ENCODE peak calls at places on chromosomes 6 and 20, in six cellular contexts. One of them, this sample, is unnamed.
A peak's percentile ranks its signal among the peaks of the same experiment; 100 is the strongest.

GRCh38 chr20:46438156-46438750 is 31.8 kb upstream of the ELMO2 start:
- DNase-seq in H1: peak; percentile 3
- DNase-seq in GM12878: no peak
- DNase-seq in IMR-90: peak; percentile 32
- DNase-seq in HCT116: peak; percentile 21
- DNase-seq in K562: peak; percentile 32
- DNase-seq in this sample: peak; percentile 65

GRCh38 chr6:116018976-116019375 is 41.7 kb downstream of the FRK start:
- DNase-seq in K562: no peak
- DNase-seq in H1: no peak
- DNase-seq in GM12878: no peak
- DNase-seq in HCT116: no peak
- DNase-seq in IMR-90: peak; percentile 33
- DNase-seq in this sample: no peak

GRCh38 chr6:98845201-98846020 is 11.0 kb downstream of the POU3F2 start:
- DNase-seq in H1: no peak
- DNase-seq in HCT116: peak; percentile 34
- DNase-seq in K562: peak; percentile 71
- DNase-seq in GM12878: peak; percentile 11
- DNase-seq in IMR-90: peak; percentile 78
- DNase-seq in this sample: peak; percentile 72

GRCh38 chr6:155158044-155158843 is 105.6 kb upstream of the CLDN20 start:
- DNase-seq in IMR-90: peak; percentile 13
- DNase-seq in K562: no peak
- DNase-seq in GM12878: no peak
- DNase-seq in H1: no peak
- DNase-seq in HCT116: no peak
- DNase-seq in this sample: no peak

GRCh38 chr6:157429248-157429647 is 48.3 kb downstream of the ZDHHC14 start:
- DNase-seq in GM12878: no peak
- DNase-seq in IMR-90: no peak
- DNase-seq in HCT116: no peak
- DNase-seq in K562: no peak
- DNase-seq in H1: no peak
- DNase-seq in this sample: no peak

GRCh38 chr6:98833101-98834059 is 994 bp upstream of the POU3F2 start:
- DNase-seq in HCT116: no peak
- DNase-seq in GM12878: no peak
- DNase-seq in H1: no peak
- DNase-seq in K562: no peak
- DNase-seq in IMR-90: peak; percentile 16
- DNase-seq in this sample: peak; percentile 56

GRCh38 chr6:82410151-82410621 is 46.6 kb downstream of the TPBG start:
- DNase-seq in GM12878: no peak
- DNase-seq in K562: no peak
- DNase-seq in HCT116: no peak
- DNase-seq in H1: no peak
- DNase-seq in IMR-90: peak; percentile 54
- DNase-seq in this sample: no peak

GRCh38 chr20:35866446-35867202 is 87.7 kb downstream of the SCAND1 start:
- DNase-seq in H1: no peak
- DNase-seq in IMR-90: peak; percentile 81
- DNase-seq in K562: no peak
- DNase-seq in HCT116: no peak
- DNase-seq in GM12878: no peak
- DNase-seq in this sample: no peak

GRCh38 chr6:162090734-162091133 is 636.8 kb downstream of the PRKN start:
- DNase-seq in GM12878: no peak
- DNase-seq in H1: no peak
- DNase-seq in HCT116: no peak
- DNase-seq in K562: no peak
- DNase-seq in IMR-90: no peak
- DNase-seq in this sample: no peak

GRCh38 chr6:42511803-42512422 is 51.9 kb upstream of the UBR2 start:
- DNase-seq in H1: no peak
- DNase-seq in K562: no peak
- DNase-seq in GM12878: no peak
- DNase-seq in IMR-90: peak; percentile 72
- DNase-seq in HCT116: no peak
- DNase-seq in this sample: no peak

GRCh38 chr6:35248300-35248699 is 11.2 kb upstream of the ZNF76 start:
- DNase-seq in HCT116: no peak
- DNase-seq in H1: no peak
- DNase-seq in K562: peak; percentile 50
- DNase-seq in IMR-90: peak; percentile 28
- DNase-seq in GM12878: no peak
- DNase-seq in this sample: peak; percentile 7

GRCh38 chr6:32637219-32637880 is at the start of gene HLA-DQA1:
- DNase-seq in IMR-90: no peak
- DNase-seq in K562: no peak
- DNase-seq in HCT116: no peak
- DNase-seq in H1: no peak
- DNase-seq in GM12878: peak; percentile 91
- DNase-seq in this sample: no peak

GRCh38 chr6:106973018-106973840 is 1.3 kb downstream of the CD24 start:
- DNase-seq in HCT116: no peak
- DNase-seq in K562: no peak
- DNase-seq in GM12878: no peak
- DNase-seq in IMR-90: no peak
- DNase-seq in H1: no peak
- DNase-seq in this sample: no peak

GRCh38 chr20:49618289-49618688 is 50.4 kb upstream of the PTGIS start:
- DNase-seq in GM12878: no peak
- DNase-seq in HCT116: no peak
- DNase-seq in IMR-90: no peak
- DNase-seq in K562: no peak
- DNase-seq in H1: no peak
- DNase-seq in this sample: no peak

GRCh38 chr6:30824698-30825097 is 59.6 kb upstream of the DDR1 start:
- DNase-seq in H1: no peak
- DNase-seq in HCT116: no peak
- DNase-seq in K562: no peak
- DNase-seq in IMR-90: no peak
- DNase-seq in GM12878: no peak
- DNase-seq in this sample: no peak

GRCh38 chr6:142786476-142786875 is 158.5 kb downstream of the HIVEP2 start:
- DNase-seq in K562: no peak
- DNase-seq in HCT116: no peak
- DNase-seq in H1: no peak
- DNase-seq in IMR-90: peak; percentile 15
- DNase-seq in GM12878: no peak
- DNase-seq in this sample: no peak

GRCh38 chr20:60256811-60257210 is 298.6 kb downstream of the CDH26 start:
- DNase-seq in GM12878: no peak
- DNase-seq in H1: no peak
- DNase-seq in IMR-90: no peak
- DNase-seq in HCT116: no peak
- DNase-seq in K562: no peak
- DNase-seq in this sample: no peak

GRCh38 chr20:53826597-53827291 is 233.1 kb upstream of the ZNF217 start:
- DNase-seq in K562: no peak
- DNase-seq in HCT116: no peak
- DNase-seq in IMR-90: peak; percentile 18
- DNase-seq in GM12878: no peak
- DNase-seq in H1: no peak
- DNase-seq in this sample: peak; percentile 54

GRCh38 chr6:56820060-56820459 is 134.8 kb upstream of the BEND6 start:
- DNase-seq in IMR-90: no peak
- DNase-seq in HCT116: no peak
- DNase-seq in H1: no peak
- DNase-seq in GM12878: no peak
- DNase-seq in K562: no peak
- DNase-seq in this sample: no peak

GRCh38 chr6:161745594-161745993 is 471.7 kb upstream of the AGPAT4 start:
- DNase-seq in H1: no peak
- DNase-seq in HCT116: no peak
- DNase-seq in IMR-90: no peak
- DNase-seq in GM12878: no peak
- DNase-seq in K562: no peak
- DNase-seq in this sample: no peak

GRCh38 chr6:4023240-4023639 is 55.7 kb downstream of the FAM217A start:
- DNase-seq in H1: no peak
- DNase-seq in K562: no peak
- DNase-seq in HCT116: no peak
- DNase-seq in GM12878: no peak
- DNase-seq in IMR-90: no peak
- DNase-seq in this sample: no peak

GRCh38 chr6:8082954-8083858 is 19.0 kb upstream of the BLOC1S5 start:
- DNase-seq in GM12878: no peak
- DNase-seq in H1: no peak
- DNase-seq in HCT116: peak; percentile 64
- DNase-seq in IMR-90: peak; percentile 96
- DNase-seq in K562: no peak
- DNase-seq in this sample: peak; percentile 31

GRCh38 chr6:112286010-112286409 is 31.6 kb upstream of the LAMA4 start:
- DNase-seq in H1: no peak
- DNase-seq in IMR-90: no peak
- DNase-seq in K562: no peak
- DNase-seq in GM12878: peak; percentile 11
- DNase-seq in HCT116: no peak
- DNase-seq in this sample: no peak

GRCh38 chr6:142489722-142490610 is 188.2 kb downstream of the ADGRG6 start:
- DNase-seq in IMR-90: no peak
- DNase-seq in K562: no peak
- DNase-seq in HCT116: no peak
- DNase-seq in H1: no peak
- DNase-seq in GM12878: no peak
- DNase-seq in this sample: no peak

GRCh38 chr6:169073311-169073710 is 180.3 kb downstream of the THBS2 start:
- DNase-seq in GM12878: no peak
- DNase-seq in H1: no peak
- DNase-seq in HCT116: no peak
- DNase-seq in K562: no peak
- DNase-seq in IMR-90: peak; percentile 95
- DNase-seq in this sample: no peak

GRCh38 chr6:29641430-29642213 is 8.6 kb upstream of the GABBR1 start:
- DNase-seq in HCT116: no peak
- DNase-seq in IMR-90: no peak
- DNase-seq in K562: peak; percentile 56
- DNase-seq in H1: no peak
- DNase-seq in GM12878: no peak
- DNase-seq in this sample: no peak

GRCh38 chr6:57242505-57242904 is 20.4 kb upstream of the RAB23 start:
- DNase-seq in HCT116: no peak
- DNase-seq in K562: no peak
- DNase-seq in IMR-90: peak; percentile 99
- DNase-seq in GM12878: no peak
- DNase-seq in H1: no peak
- DNase-seq in this sample: peak; percentile 15

GRCh38 chr6:43127180-43127579 is 43.9 kb upstream of the SRF start:
- DNase-seq in HCT116: no peak
- DNase-seq in GM12878: no peak
- DNase-seq in H1: no peak
- DNase-seq in K562: no peak
- DNase-seq in IMR-90: no peak
- DNase-seq in this sample: no peak

GRCh38 chr6:15365273-15365687 is 119.4 kb downstream of the JARID2 start:
- DNase-seq in HCT116: no peak
- DNase-seq in H1: no peak
- DNase-seq in K562: peak; percentile 40
- DNase-seq in GM12878: no peak
- DNase-seq in IMR-90: peak; percentile 84
- DNase-seq in this sample: peak; percentile 72

GRCh38 chr20:5041433-5041832 is 40.1 kb upstream of the SLC23A2 start:
- DNase-seq in GM12878: no peak
- DNase-seq in H1: no peak
- DNase-seq in HCT116: no peak
- DNase-seq in K562: no peak
- DNase-seq in IMR-90: no peak
- DNase-seq in this sample: no peak

GRCh38 chr20:45339084-45339483 is 9.1 kb downstream of the SDC4 start:
- DNase-seq in HCT116: no peak
- DNase-seq in K562: peak; percentile 51
- DNase-seq in IMR-90: no peak
- DNase-seq in H1: no peak
- DNase-seq in GM12878: no peak
- DNase-seq in this sample: no peak

GRCh38 chr6:29938746-29939508 is 3.4 kb upstream of the HLA-A start:
- DNase-seq in HCT116: no peak
- DNase-seq in GM12878: no peak
- DNase-seq in IMR-90: no peak
- DNase-seq in K562: no peak
- DNase-seq in H1: no peak
- DNase-seq in this sample: no peak

GRCh38 chr20:61733891-61734732 is 331.6 kb downstream of the TAF4 start:
- DNase-seq in H1: no peak
- DNase-seq in K562: no peak
- DNase-seq in HCT116: no peak
- DNase-seq in GM12878: no peak
- DNase-seq in IMR-90: no peak
- DNase-seq in this sample: no peak
- TF ChIP-seq RAD21 in H1: no peak
- TF ChIP-seq RAD21 in K562: no peak
- TF ChIP-seq RAD21 in HCT116: no peak
- TF ChIP-seq RAD21 in GM12878: no peak
- TF ChIP-seq RAD21 in IMR-90: no peak
- TF ChIP-seq RAD21 in this sample: no peak

GRCh38 chr6:135497412-135498177 is at the start of gene AHI1:
- DNase-seq in H1: peak; percentile 72
- DNase-seq in HCT116: peak; percentile 85
- DNase-seq in GM12878: peak; percentile 55
- DNase-seq in K562: peak; percentile 94
- DNase-seq in IMR-90: peak; percentile 92
- DNase-seq in this sample: peak; percentile 93
- TF ChIP-seq POLR2A in H1: peak; percentile 82
- TF ChIP-seq POLR2A in HCT116: peak; percentile 59
- TF ChIP-seq POLR2A in GM12878: peak; percentile 96
- TF ChIP-seq POLR2A in K562: peak; percentile 96
- TF ChIP-seq POLR2A in IMR-90: peak; percentile 93
- TF ChIP-seq POLR2A in this sample: peak; percentile 78

GRCh38 chr6:19320066-19320465 is 517.1 kb upstream of the ID4 start:
- DNase-seq in HCT116: no peak
- DNase-seq in GM12878: no peak
- DNase-seq in H1: no peak
- DNase-seq in IMR-90: no peak
- DNase-seq in K562: no peak
- DNase-seq in this sample: no peak
- TF ChIP-seq RAD21 in HCT116: no peak
- TF ChIP-seq RAD21 in GM12878: no peak
- TF ChIP-seq RAD21 in H1: no peak
- TF ChIP-seq RAD21 in IMR-90: no peak
- TF ChIP-seq RAD21 in K562: no peak
- TF ChIP-seq RAD21 in this sample: no peak

GRCh38 chr20:62924567-62925419 is 1.5 kb downstream of the DIDO1 start:
- DNase-seq in K562: no peak
- DNase-seq in HCT116: no peak
- DNase-seq in GM12878: no peak
- DNase-seq in H1: no peak
- DNase-seq in IMR-90: peak; percentile 34
- DNase-seq in this sample: peak; percentile 42
- TF ChIP-seq POLR2A in K562: no peak
- TF ChIP-seq POLR2A in HCT116: no peak
- TF ChIP-seq POLR2A in GM12878: no peak
- TF ChIP-seq POLR2A in H1: no peak
- TF ChIP-seq POLR2A in IMR-90: no peak
- TF ChIP-seq POLR2A in this sample: no peak

This sample was measured in A549.